ENCODE peak calls at places on chromosomes 7 and 10, in seven cellular contexts. M is activated T-helper 1 cell treated with Interleukin-2 at 50 U/mL for 16 hours, K is ELR, G is NCI-H1105 treated with DMSO at 0.1 percent for 48 hours, T is NCI-H524, C is hippocampal formation, P is fibroblast of lung. V is an unnamed sample.
A peak's percentile ranks its signal among the peaks of the same experiment; 100 is the strongest.

GRCh38 chr7:18693401-18693800 is 197.9 kb downstream of the HDAC9 start:
- DNase-seq in M (no peak), P (peak; percentile 92), C (no peak), K (peak; percentile 79), G (peak; percentile 17), T (peak; percentile 61), V (no peak)

GRCh38 chr10:97380513-97380912 is 20.6 kb downstream of the RRP12 start:
- DNase-seq in C (no peak), M (no peak), K (no peak), T (no peak), P (no peak), G (no peak), V (no peak)

GRCh38 chr10:31602541-31603244 is 283.7 kb downstream of the ZEB1 start:
- DNase-seq in C (peak; percentile 42), G (peak; percentile 59), T (peak; percentile 75), K (peak; percentile 84), M (no peak), P (peak; percentile 84), V (peak; percentile 16)

GRCh38 chr10:131797626-131798025 is 103.2 kb upstream of the PPP2R2D start:
- DNase-seq in K (no peak), P (no peak), M (no peak), C (no peak), T (no peak), G (no peak), V (no peak)

GRCh38 chr7:148963583-148964509 is 64.5 kb downstream of the PDIA4 start:
- DNase-seq in P (peak; percentile 20), C (no peak), M (no peak), T (no peak), K (no peak), G (peak; percentile 19), V (no peak)

GRCh38 chr10:124723826-124724225 is 20.4 kb downstream of the FAM53B start:
- DNase-seq in K (no peak), M (no peak), G (no peak), P (no peak), T (no peak), C (no peak), V (no peak)

GRCh38 chr10:6002809-6003500 is 25.6 kb upstream of the IL15RA start:
- DNase-seq in P (no peak), M (no peak), G (no peak), T (no peak), C (no peak), K (no peak), V (no peak)

GRCh38 chr10:60954045-60954444 is 10.1 kb upstream of the RHOBTB1 start:
- DNase-seq in G (no peak), K (no peak), T (no peak), P (no peak), M (no peak), C (no peak), V (no peak)

GRCh38 chr7:139231513-139232376 is 708 bp downstream of the UBN2 start:
- DNase-seq in M (peak; percentile 5), C (no peak), K (peak; percentile 66), G (peak; percentile 48), P (no peak), T (peak; percentile 33), V (peak; percentile 55)